ENCODE peak calls at places on chromosomes 1 and 21, in nine cellular contexts. X is endothelial cell; K is WTC11; Y is CD8-positive, alpha-beta T cell; E is H1; A is choroid plexus epithelial cell; M is uterus; H is astrocyte of the cerebellum; L is mucosa of descending colon. P is an unnamed sample.

GRCh38 chr1:218499021-218499691 is 154.0 kb downstream of the TGFB2 start:
- DNase-seq in X (no peak), K (no peak), Y (no peak), E (no peak), A (peak), M (no peak), H (peak), L (no peak), P (no peak)

GRCh38 chr1:45685308-45686080 is 839 bp downstream of the GPBP1L1 start:
- DNase-seq in X (no peak), K (no peak), Y (no peak), E (no peak), A (peak), M (no peak), H (no peak), L (no peak), P (no peak)

GRCh38 chr1:41504126-41505035 is 19.9 kb upstream of the EDN2 start:
- DNase-seq in X (no peak), K (no peak), Y (no peak), E (no peak), A (peak), M (no peak), H (peak), L (no peak), P (no peak)

GRCh38 chr1:28232558-28233263 is at the start of gene DNAJC8:
- DNase-seq in X (peak), K (peak), Y (peak), E (peak), A (peak), M (peak), H (peak), L (peak), P (peak)

GRCh38 chr1:110187139-110187890 is 22.8 kb upstream of the KCNC4 start:
- DNase-seq in X (no peak), K (no peak), Y (no peak), E (no peak), A (no peak), M (no peak), H (no peak), L (no peak), P (no peak)

GRCh38 chr1:23422313-23422877 is 2.2 kb downstream of the TCEA3 start:
- DNase-seq in X (no peak), K (no peak), Y (peak), E (no peak), A (peak), M (peak), H (no peak), L (peak), P (no peak)

GRCh38 chr1:244988521-244988920 is 124.2 kb upstream of the HNRNPU start:
- DNase-seq in X (no peak), K (no peak), Y (no peak), E (no peak), A (peak), M (no peak), H (no peak), L (no peak), P (no peak)

GRCh38 chr21:16156841-16157240 is 427.1 kb downstream of the USP25 start:
- DNase-seq in X (no peak), K (no peak), Y (no peak), E (no peak), A (no peak), M (no peak), H (no peak), L (no peak), P (no peak)

GRCh38 chr1:147683163-147683763 is 12.9 kb upstream of the ACP6 start:
- DNase-seq in X (no peak), K (no peak), Y (no peak), E (no peak), A (no peak), M (no peak), H (no peak), L (no peak), P (no peak)

GRCh38 chr1:170586321-170586855 is 54.4 kb downstream of the GORAB start:
- DNase-seq in X (no peak), K (no peak), Y (no peak), E (no peak), A (no peak), M (peak), H (no peak), L (no peak), P (peak)

GRCh38 chr21:43300496-43301423 is 126.2 kb downstream of the SIK1 start:
- DNase-seq in X (no peak), K (no peak), Y (no peak), E (no peak), A (peak), M (no peak), H (no peak), L (no peak), P (no peak)

GRCh38 chr1:19153169-19153568 is 56.9 kb downstream of the UBR4 start:
- DNase-seq in X (no peak), K (no peak), Y (no peak), E (no peak), A (no peak), M (no peak), H (no peak), L (no peak), P (no peak)
- TF ChIP-seq CTCF in X (no peak), K (no peak), Y (no peak), E (peak), A (peak), M (no peak), H (no peak), L (no peak), P (no peak)

DNA sequence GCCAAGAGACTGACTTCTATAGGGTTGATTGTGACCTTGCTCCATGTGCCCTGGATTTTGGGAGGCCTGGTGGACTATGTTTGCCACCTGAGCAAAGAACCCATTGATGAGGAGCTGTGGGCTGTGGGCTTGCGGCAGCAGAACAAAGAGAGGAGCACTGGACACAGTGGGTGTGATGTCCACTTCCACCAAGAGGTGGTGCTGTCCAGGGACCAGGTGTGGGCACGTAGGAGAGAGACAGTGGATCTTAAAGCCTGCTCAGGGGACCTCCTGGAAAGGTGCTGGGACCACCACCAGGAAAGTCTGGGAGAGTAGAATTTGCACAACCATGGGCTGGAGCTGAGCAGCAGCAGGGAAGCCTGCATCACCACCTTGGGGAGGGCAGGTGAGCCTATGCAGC is 106.7 kb upstream of the ETS2 start:
- DNase-seq in X (peak), K (peak), Y (no peak), E (peak), A (peak), M (no peak), H (no peak), L (no peak), P (no peak)
- TF ChIP-seq CTCF in X (peak), K (peak), Y (no peak), E (peak), A (peak), M (no peak), H (peak), L (no peak), P (no peak)

GRCh38 chr1:9069324-9070100 is at the start of gene SLC2A5:
- DNase-seq in X (no peak), K (no peak), Y (no peak), E (no peak), A (no peak), M (peak), H (no peak), L (peak), P (no peak)
- TF ChIP-seq CTCF in X (no peak), K (no peak), Y (no peak), E (no peak), A (no peak), M (no peak), H (no peak), L (no peak), P (no peak)

DNA sequence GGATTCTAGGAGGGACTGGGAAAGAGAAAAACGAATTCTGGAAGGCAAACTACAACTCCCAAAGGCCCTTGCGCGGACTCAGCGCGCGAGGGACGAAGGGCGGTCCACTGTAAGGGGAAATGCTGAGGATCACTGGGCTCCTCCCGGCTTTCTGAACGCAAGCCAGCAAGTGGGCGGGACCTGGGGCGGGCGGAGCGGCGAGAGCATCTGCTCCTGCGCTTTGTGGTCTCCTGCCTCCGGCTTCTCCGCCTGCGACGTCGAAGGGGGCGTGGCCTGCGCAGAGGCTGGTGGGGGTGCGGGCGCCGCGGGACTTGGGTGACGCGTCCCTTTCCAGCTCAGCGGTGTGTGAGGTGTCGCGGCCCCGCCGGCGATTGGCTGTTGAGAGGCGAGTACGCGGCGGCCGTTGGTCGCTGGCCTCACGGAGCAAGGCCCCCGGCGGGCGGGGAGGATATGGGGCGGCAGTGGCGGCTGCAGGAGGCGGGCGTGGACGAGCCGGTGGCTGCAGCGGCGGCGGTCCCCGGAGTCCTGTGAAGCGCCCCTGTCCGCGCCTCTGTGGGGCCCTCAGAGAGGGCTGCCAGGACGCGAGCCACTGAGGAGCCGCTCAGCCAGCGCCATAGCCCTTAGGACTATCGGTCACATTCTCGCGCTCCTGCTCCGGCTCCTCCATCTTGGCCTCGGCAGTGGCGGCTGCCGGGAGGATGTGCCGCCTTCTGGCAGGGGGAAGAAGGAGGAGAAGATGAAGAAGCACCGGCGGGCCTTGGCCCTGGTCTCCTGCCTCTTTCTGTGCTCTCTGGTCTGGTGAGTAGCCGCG is at the start of gene SUCO:
- DNase-seq in X (peak), K (peak), Y (peak), E (peak), A (peak), M (peak), H (peak), L (peak), P (peak)
- TF ChIP-seq CTCF in X (no peak), K (no peak), Y (peak), E (no peak), A (peak), M (no peak), H (no peak), L (no peak), P (peak)

GRCh38 chr1:201053155-201053860 is 29.8 kb upstream of the KIF21B start:
- DNase-seq in X (no peak), K (peak), Y (no peak), E (no peak), A (no peak), M (no peak), H (no peak), L (no peak), P (no peak)
- TF ChIP-seq CTCF in X (no peak), K (no peak), Y (no peak), E (peak), A (no peak), M (no peak), H (no peak), L (no peak), P (no peak)

GRCh38 chr1:1286313-1287261 is 6.4 kb downstream of the SCNN1D start:
- DNase-seq in X (no peak), K (peak), Y (no peak), E (no peak), A (no peak), M (no peak), H (no peak), L (no peak), P (no peak)
- TF ChIP-seq CTCF in X (no peak), K (no peak), Y (no peak), E (no peak), A (no peak), M (no peak), H (no peak), L (no peak), P (no peak)

DNA sequence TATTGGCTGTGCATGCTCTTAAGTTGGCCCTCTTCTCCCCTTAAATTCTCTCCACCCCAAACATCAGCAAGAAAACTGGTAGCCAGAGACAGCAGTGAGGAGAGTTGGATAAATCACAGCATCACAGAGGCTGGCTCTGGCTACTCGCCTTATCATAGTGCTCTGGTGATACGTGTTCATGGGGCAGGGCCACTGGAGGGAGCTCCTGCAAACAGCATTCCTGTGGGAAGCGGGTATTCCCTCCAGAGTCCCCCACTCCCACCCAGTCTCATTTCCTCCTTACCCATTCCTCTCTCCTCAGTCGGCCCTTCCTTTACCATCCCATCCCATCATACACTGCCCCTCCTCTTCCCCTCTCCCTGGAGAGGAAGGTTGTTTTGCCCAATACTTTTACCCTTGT is 7.1 kb downstream of the NHLH2 start:
- DNase-seq in X (peak), K (peak), Y (no peak), E (no peak), A (no peak), M (no peak), H (no peak), L (no peak), P (no peak)
- TF ChIP-seq CTCF in X (no peak), K (no peak), Y (no peak), E (peak), A (no peak), M (no peak), H (no peak), L (no peak), P (peak)

DNA sequence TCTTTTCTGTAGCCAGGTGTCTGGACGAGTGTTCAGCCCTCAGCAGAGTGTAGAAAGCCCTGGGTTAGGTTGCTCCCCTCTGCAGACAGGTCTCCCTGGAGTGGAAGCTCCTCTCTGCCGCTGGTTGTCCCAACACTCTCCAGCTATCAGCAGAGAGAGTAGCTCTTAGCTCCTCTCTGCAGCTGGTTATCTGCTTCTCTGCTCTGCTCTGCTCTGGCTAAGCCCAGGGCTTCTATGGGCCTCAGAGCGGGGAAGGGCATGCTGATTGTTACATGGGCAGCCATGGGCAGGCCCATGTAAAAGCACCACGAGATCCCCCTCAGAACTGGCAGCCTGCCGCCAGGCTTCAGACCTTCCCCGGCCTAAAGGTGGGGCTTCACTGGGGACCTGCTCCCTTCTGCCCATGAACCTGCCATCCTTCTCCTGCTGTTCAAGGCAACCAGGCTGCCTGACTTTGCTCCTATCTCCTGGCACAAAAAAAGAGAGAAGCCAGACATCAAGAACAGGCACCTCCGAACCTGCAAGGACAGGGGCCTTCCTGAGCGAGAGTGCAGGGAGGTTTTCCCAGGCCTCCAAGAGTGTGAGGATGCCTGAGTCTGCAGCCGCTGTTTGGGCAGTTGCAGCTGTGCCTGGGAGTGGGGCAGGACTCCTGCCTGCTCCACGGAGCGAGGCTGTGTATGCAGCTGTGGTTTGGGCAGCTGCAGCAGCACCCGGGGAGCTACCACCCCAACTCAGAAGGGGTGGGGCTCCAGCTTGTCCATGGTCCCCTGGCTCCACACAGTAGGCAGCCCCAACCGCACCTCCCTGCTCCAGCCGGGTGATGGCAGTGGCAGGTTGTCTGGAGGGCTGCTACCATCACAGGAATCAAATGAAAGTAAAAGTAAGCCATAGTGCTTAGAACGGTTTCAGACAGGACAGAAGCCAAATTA is 973.7 kb downstream of the LTN1 start:
- DNase-seq in X (no peak), K (peak), Y (no peak), E (no peak), A (peak), M (no peak), H (no peak), L (no peak), P (no peak)
- TF ChIP-seq CTCF in X (no peak), K (no peak), Y (no peak), E (peak), A (peak), M (no peak), H (no peak), L (no peak), P (no peak)

DNA sequence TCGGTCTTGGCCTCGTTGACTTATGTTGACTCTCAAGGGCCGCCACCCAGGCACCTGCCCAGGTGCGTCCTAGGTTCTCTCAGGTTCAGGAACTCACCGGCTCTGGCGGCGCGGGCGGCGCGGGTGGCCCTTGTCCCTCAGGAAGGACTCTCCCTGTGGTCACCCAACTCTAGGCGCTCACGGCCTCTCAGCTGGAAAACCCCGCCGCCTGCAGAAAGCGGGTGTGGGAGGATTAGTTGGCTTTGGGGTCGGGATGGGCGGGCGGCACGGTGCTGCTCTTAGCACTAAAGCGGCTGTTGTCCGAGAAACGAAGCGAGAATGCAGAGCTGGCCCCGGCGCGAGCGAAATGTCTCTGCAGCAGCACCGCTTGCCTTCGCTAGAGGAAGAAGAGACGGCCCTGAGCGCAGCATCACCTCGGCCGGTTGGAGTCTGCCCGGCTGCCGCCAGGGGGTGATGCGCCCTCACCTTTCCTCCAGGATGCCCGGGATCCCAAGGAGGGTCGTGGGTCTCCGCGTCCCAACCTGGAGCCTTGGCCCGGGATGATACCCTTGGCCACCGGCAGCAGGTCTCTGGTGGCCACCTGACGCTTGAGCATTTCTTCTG is 8.1 kb upstream of the TADA1 start:
- DNase-seq in X (peak), K (peak), Y (peak), E (peak), A (peak), M (peak), H (no peak), L (peak), P (no peak)
- TF ChIP-seq CTCF in X (peak), K (peak), Y (peak), E (peak), A (peak), M (peak), H (peak), L (no peak), P (no peak)

P was measured in D721Med.